ENCODE peak calls at places on chromosomes 3 and 15, in nine cellular contexts. One of them, this sample, is unnamed.

GRCh38 chr3:152245498-152246175 is 23.1 kb upstream of the MBNL1 start:
- DNase-seq in A549: no peak
- DNase-seq in breast epithelium: no peak
- DNase-seq in heart left ventricle: no peak
- DNase-seq in suprapubic skin: no peak
- DNase-seq in upper lobe of left lung: no peak
- DNase-seq in IMR-90: no peak
- DNase-seq in NB4: peak; percentile 63
- DNase-seq in ovary: no peak
- DNase-seq in this sample: no peak

GRCh38 chr3:65671004-65671403 is 367.7 kb downstream of the MAGI1 start:
- DNase-seq in NB4: no peak
- DNase-seq in ovary: no peak
- DNase-seq in upper lobe of left lung: no peak
- DNase-seq in suprapubic skin: no peak
- DNase-seq in IMR-90: no peak
- DNase-seq in breast epithelium: no peak
- DNase-seq in heart left ventricle: no peak
- DNase-seq in A549: no peak
- DNase-seq in this sample: no peak

GRCh38 chr3:128763967-128764366 is 38.0 kb downstream of the RAB7A start:
- DNase-seq in breast epithelium: no peak
- DNase-seq in IMR-90: no peak
- DNase-seq in suprapubic skin: no peak
- DNase-seq in upper lobe of left lung: no peak
- DNase-seq in NB4: peak; percentile 26
- DNase-seq in ovary: no peak
- DNase-seq in A549: no peak
- DNase-seq in heart left ventricle: no peak
- DNase-seq in this sample: no peak

GRCh38 chr3:14879161-14879888 is 60.6 kb downstream of the FGD5 start:
- DNase-seq in upper lobe of left lung: no peak
- DNase-seq in suprapubic skin: peak; percentile 67
- DNase-seq in IMR-90: no peak
- DNase-seq in NB4: peak; percentile 30
- DNase-seq in breast epithelium: peak; percentile 46
- DNase-seq in A549: peak; percentile 69
- DNase-seq in ovary: no peak
- DNase-seq in heart left ventricle: no peak
- DNase-seq in this sample: peak; percentile 88

GRCh38 chr3:112167758-112168157 is 34.7 kb upstream of the GCSAM start:
- DNase-seq in breast epithelium: no peak
- DNase-seq in ovary: no peak
- DNase-seq in upper lobe of left lung: no peak
- DNase-seq in IMR-90: no peak
- DNase-seq in A549: no peak
- DNase-seq in suprapubic skin: no peak
- DNase-seq in NB4: no peak
- DNase-seq in heart left ventricle: no peak
- DNase-seq in this sample: no peak

GRCh38 chr3:51975857-51976549 is 1.1 kb downstream of the ABHD14A start:
- DNase-seq in heart left ventricle: peak; percentile 82
- DNase-seq in ovary: peak; percentile 87
- DNase-seq in breast epithelium: peak; percentile 67
- DNase-seq in A549: no peak
- DNase-seq in suprapubic skin: peak; percentile 89
- DNase-seq in NB4: peak; percentile 50
- DNase-seq in IMR-90: peak; percentile 64
- DNase-seq in upper lobe of left lung: peak; percentile 89
- DNase-seq in this sample: peak; percentile 66

GRCh38 chr3:184135149-184135910 is at the start of gene EIF2B5:
- DNase-seq in heart left ventricle: peak; percentile 96
- DNase-seq in NB4: peak; percentile 95
- DNase-seq in upper lobe of left lung: peak; percentile 92
- DNase-seq in suprapubic skin: peak; percentile 94
- DNase-seq in IMR-90: peak; percentile 91
- DNase-seq in ovary: peak; percentile 86
- DNase-seq in breast epithelium: peak; percentile 79
- DNase-seq in A549: peak; percentile 89
- DNase-seq in this sample: peak; percentile 97

GRCh38 chr3:72355168-72355567 is 493.1 kb downstream of the SHQ1 start:
- DNase-seq in breast epithelium: no peak
- DNase-seq in upper lobe of left lung: no peak
- DNase-seq in heart left ventricle: no peak
- DNase-seq in IMR-90: no peak
- DNase-seq in suprapubic skin: no peak
- DNase-seq in NB4: no peak
- DNase-seq in A549: no peak
- DNase-seq in ovary: no peak
- DNase-seq in this sample: no peak

GRCh38 chr3:143064777-143065176 is 54.8 kb upstream of the CHST2 start:
- DNase-seq in IMR-90: no peak
- DNase-seq in A549: no peak
- DNase-seq in ovary: no peak
- DNase-seq in heart left ventricle: no peak
- DNase-seq in NB4: no peak
- DNase-seq in breast epithelium: no peak
- DNase-seq in upper lobe of left lung: no peak
- DNase-seq in suprapubic skin: no peak
- DNase-seq in this sample: no peak

GRCh38 chr3:46881819-46882376 is 4.4 kb downstream of the PTH1R start:
- DNase-seq in A549: no peak
- DNase-seq in IMR-90: no peak
- DNase-seq in suprapubic skin: no peak
- DNase-seq in upper lobe of left lung: peak; percentile 89
- DNase-seq in breast epithelium: no peak
- DNase-seq in ovary: peak; percentile 77
- DNase-seq in NB4: peak; percentile 52
- DNase-seq in heart left ventricle: no peak
- DNase-seq in this sample: no peak

GRCh38 chr3:46878796-46879436 is 1.4 kb downstream of the PTH1R start:
- DNase-seq in NB4: no peak
- DNase-seq in upper lobe of left lung: no peak
- DNase-seq in heart left ventricle: no peak
- DNase-seq in IMR-90: no peak
- DNase-seq in ovary: no peak
- DNase-seq in suprapubic skin: no peak
- DNase-seq in breast epithelium: no peak
- DNase-seq in A549: peak; percentile 31
- DNase-seq in this sample: no peak

GRCh38 chr3:46883252-46884185 is 6.0 kb downstream of the PTH1R start:
- DNase-seq in breast epithelium: no peak
- DNase-seq in ovary: peak; percentile 57
- DNase-seq in A549: no peak
- DNase-seq in NB4: peak; percentile 52
- DNase-seq in upper lobe of left lung: peak; percentile 88
- DNase-seq in heart left ventricle: no peak
- DNase-seq in IMR-90: no peak
- DNase-seq in suprapubic skin: no peak
- DNase-seq in this sample: no peak

GRCh38 chr3:46882377-46883015 is 5.0 kb downstream of the PTH1R start:
- DNase-seq in upper lobe of left lung: peak; percentile 85
- DNase-seq in breast epithelium: no peak
- DNase-seq in suprapubic skin: no peak
- DNase-seq in NB4: peak; percentile 70
- DNase-seq in A549: peak; percentile 16
- DNase-seq in heart left ventricle: no peak
- DNase-seq in ovary: peak; percentile 68
- DNase-seq in IMR-90: no peak
- DNase-seq in this sample: peak; percentile 91

GRCh38 chr3:46880884-46881818 is 3.6 kb downstream of the PTH1R start:
- DNase-seq in A549: no peak
- DNase-seq in breast epithelium: no peak
- DNase-seq in NB4: no peak
- DNase-seq in IMR-90: no peak
- DNase-seq in suprapubic skin: no peak
- DNase-seq in heart left ventricle: no peak
- DNase-seq in upper lobe of left lung: peak; percentile 85
- DNase-seq in ovary: no peak
- DNase-seq in this sample: no peak
- H3K4me3 ChIP-seq in A549: peak overlapping the region; percentile 56
- H3K4me3 ChIP-seq in breast epithelium: peak overlapping the region; percentile 50
- H3K4me3 ChIP-seq in NB4: no peak overlapping the region
- H3K4me3 ChIP-seq in IMR-90: no peak overlapping the region
- H3K4me3 ChIP-seq in suprapubic skin: peak overlapping the region; percentile 74
- H3K4me3 ChIP-seq in heart left ventricle: peak overlapping the region; percentile 57
- H3K4me3 ChIP-seq in upper lobe of left lung: peak overlapping the region; percentile 45
- H3K4me3 ChIP-seq in ovary: peak overlapping the region; percentile 65
- H3K4me3 ChIP-seq in this sample: peak overlapping the region; percentile 33

DNA sequence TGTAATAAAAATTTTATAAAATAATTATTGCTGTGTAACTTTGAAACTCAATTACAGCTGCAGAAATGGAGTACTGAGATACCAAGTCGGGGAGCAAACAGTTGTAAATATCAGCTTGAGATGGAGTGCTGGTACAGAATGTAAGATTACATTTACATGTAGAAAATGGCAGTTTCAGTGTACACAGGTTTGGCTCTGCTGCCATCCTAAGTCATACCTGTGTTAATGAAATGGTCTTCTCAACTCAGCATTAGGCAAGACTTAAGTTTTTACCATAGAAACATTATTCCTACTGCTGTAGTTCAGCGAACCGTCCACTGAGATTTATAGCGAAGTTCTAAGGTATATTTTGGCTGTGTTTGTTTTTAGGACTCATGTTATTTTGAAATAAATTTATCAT is 110.1 kb upstream of the TBL1XR1 start:
- DNase-seq in ovary: no peak
- DNase-seq in heart left ventricle: no peak
- DNase-seq in upper lobe of left lung: no peak
- DNase-seq in suprapubic skin: no peak
- DNase-seq in IMR-90: no peak
- DNase-seq in NB4: no peak
- DNase-seq in breast epithelium: no peak
- DNase-seq in A549: no peak
- DNase-seq in this sample: no peak
- TF ChIP-seq CTCF in ovary: no peak
- TF ChIP-seq CTCF in heart left ventricle: no peak
- TF ChIP-seq CTCF in upper lobe of left lung: no peak
- TF ChIP-seq CTCF in suprapubic skin: no peak
- TF ChIP-seq CTCF in IMR-90: no peak
- TF ChIP-seq CTCF in NB4: no peak
- TF ChIP-seq CTCF in breast epithelium: no peak
- TF ChIP-seq CTCF in A549: no peak
- TF ChIP-seq CTCF in this sample: no peak

GRCh38 chr15:45395956-45396355 is 17.6 kb upstream of the GATM start:
- DNase-seq in ovary: no peak
- DNase-seq in upper lobe of left lung: no peak
- DNase-seq in A549: no peak
- DNase-seq in IMR-90: no peak
- DNase-seq in suprapubic skin: no peak
- DNase-seq in heart left ventricle: no peak
- DNase-seq in breast epithelium: no peak
- DNase-seq in NB4: no peak
- DNase-seq in this sample: no peak

GRCh38 chr15:45394681-45395080 is 16.3 kb upstream of the GATM start:
- DNase-seq in heart left ventricle: no peak
- DNase-seq in IMR-90: no peak
- DNase-seq in upper lobe of left lung: no peak
- DNase-seq in suprapubic skin: no peak
- DNase-seq in ovary: no peak
- DNase-seq in A549: no peak
- DNase-seq in NB4: no peak
- DNase-seq in breast epithelium: no peak
- DNase-seq in this sample: no peak

GRCh38 chr15:45393851-45394250 is 15.5 kb upstream of the GATM start:
- DNase-seq in suprapubic skin: no peak
- DNase-seq in NB4: peak; percentile 12
- DNase-seq in breast epithelium: no peak
- DNase-seq in upper lobe of left lung: no peak
- DNase-seq in A549: peak; percentile 28
- DNase-seq in heart left ventricle: no peak
- DNase-seq in ovary: no peak
- DNase-seq in IMR-90: no peak
- DNase-seq in this sample: no peak

GRCh38 chr15:45399381-45400212 is 21.3 kb upstream of the GATM start:
- DNase-seq in A549: peak; percentile 67
- DNase-seq in IMR-90: peak; percentile 66
- DNase-seq in NB4: peak; percentile 55
- DNase-seq in upper lobe of left lung: no peak
- DNase-seq in heart left ventricle: no peak
- DNase-seq in suprapubic skin: no peak
- DNase-seq in breast epithelium: no peak
- DNase-seq in ovary: no peak
- DNase-seq in this sample: no peak

GRCh38 chr15:45397116-45397665 is 18.8 kb upstream of the GATM start:
- DNase-seq in upper lobe of left lung: no peak
- DNase-seq in breast epithelium: no peak
- DNase-seq in heart left ventricle: no peak
- DNase-seq in ovary: no peak
- DNase-seq in NB4: no peak
- DNase-seq in suprapubic skin: no peak
- DNase-seq in IMR-90: no peak
- DNase-seq in A549: no peak
- DNase-seq in this sample: no peak
- TF ChIP-seq POLR2A in upper lobe of left lung: no peak
- TF ChIP-seq POLR2A in breast epithelium: no peak
- TF ChIP-seq POLR2A in heart left ventricle: no peak
- TF ChIP-seq POLR2A in ovary: no peak
- TF ChIP-seq POLR2A in NB4: no peak
- TF ChIP-seq POLR2A in suprapubic skin: no peak
- TF ChIP-seq POLR2A in IMR-90: no peak
- TF ChIP-seq POLR2A in A549: no peak
- TF ChIP-seq POLR2A in this sample: no peak

DNA sequence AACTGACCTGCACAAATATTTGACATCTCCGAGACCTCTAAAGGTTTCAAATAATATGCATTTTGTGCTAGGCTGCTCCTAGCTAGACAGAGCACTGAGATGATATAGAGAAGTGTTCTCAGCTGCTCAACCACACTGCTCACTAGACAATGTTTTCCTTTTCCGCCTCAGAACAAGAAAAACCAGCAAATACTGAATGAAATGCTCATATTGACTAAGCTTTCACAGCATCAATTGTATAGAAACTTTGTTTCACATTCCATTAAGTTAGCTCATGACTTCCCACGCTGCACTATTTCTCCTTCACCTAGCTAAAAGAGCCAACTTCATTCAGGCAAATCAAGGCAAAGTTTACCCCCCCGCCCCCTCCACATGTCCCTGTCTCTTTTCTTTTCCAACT is 719 bp downstream of the ZNF385D start:
- DNase-seq in A549: no peak
- DNase-seq in IMR-90: peak; percentile 38
- DNase-seq in upper lobe of left lung: no peak
- DNase-seq in suprapubic skin: no peak
- DNase-seq in NB4: no peak
- DNase-seq in heart left ventricle: no peak
- DNase-seq in ovary: no peak
- DNase-seq in breast epithelium: no peak
- DNase-seq in this sample: no peak
- H3K4me3 ChIP-seq in A549: no peak overlapping the region
- H3K4me3 ChIP-seq in IMR-90: peak overlapping the region; percentile 35
- H3K4me3 ChIP-seq in upper lobe of left lung: no peak overlapping the region
- H3K4me3 ChIP-seq in suprapubic skin: peak overlapping the region; percentile 43
- H3K4me3 ChIP-seq in NB4: no peak overlapping the region
- H3K4me3 ChIP-seq in heart left ventricle: peak overlapping the region; percentile 65
- H3K4me3 ChIP-seq in ovary: peak overlapping the region; percentile 22
- H3K4me3 ChIP-seq in breast epithelium: peak overlapping the region; percentile 47
- H3K4me3 ChIP-seq in this sample: peak overlapping the region; percentile 26

GRCh38 chr3:61956236-61956635 is 394.9 kb downstream of the PTPRG start:
- DNase-seq in A549: no peak
- DNase-seq in suprapubic skin: no peak
- DNase-seq in ovary: no peak
- DNase-seq in IMR-90: peak; percentile 74
- DNase-seq in breast epithelium: no peak
- DNase-seq in heart left ventricle: no peak
- DNase-seq in NB4: no peak
- DNase-seq in upper lobe of left lung: no peak
- DNase-seq in this sample: no peak
- TF ChIP-seq CTCF in A549: no peak
- TF ChIP-seq CTCF in suprapubic skin: no peak
- TF ChIP-seq CTCF in ovary: no peak
- TF ChIP-seq CTCF in IMR-90: no peak
- TF ChIP-seq CTCF in breast epithelium: no peak
- TF ChIP-seq CTCF in heart left ventricle: no peak
- TF ChIP-seq CTCF in NB4: no peak
- TF ChIP-seq CTCF in upper lobe of left lung: no peak
- TF ChIP-seq CTCF in this sample: no peak